ENCODE peak calls at places on chromosome 3, in four cellular contexts. One of them, this sample, is unnamed.

GRCh38 chr3:105579439-105579838 is 212.7 kb downstream of the ALCAM start:
- DNase-seq in ACHN: no peak
- DNase-seq in activated CD8-positive, alpha-beta memory T cell treated with anti-CD3 and anti-CD28 coated beads for 48 hours: no peak
- DNase-seq in endothelial cell: no peak
- DNase-seq in this sample: no peak

GRCh38 chr3:67648229-67648628 is 6.2 kb downstream of the SUCLG2 start:
- DNase-seq in ACHN: peak; percentile 41
- DNase-seq in activated CD8-positive, alpha-beta memory T cell treated with anti-CD3 and anti-CD28 coated beads for 48 hours: no peak
- DNase-seq in endothelial cell: no peak
- DNase-seq in this sample: no peak

GRCh38 chr3:156790141-156790540 is 36.0 kb upstream of the LEKR1 start:
- DNase-seq in ACHN: no peak
- DNase-seq in activated CD8-positive, alpha-beta memory T cell treated with anti-CD3 and anti-CD28 coated beads for 48 hours: no peak
- DNase-seq in endothelial cell: no peak
- DNase-seq in this sample: no peak

GRCh38 chr3:111694471-111694870 is 99.3 kb upstream of the ZBED2 start:
- DNase-seq in ACHN: no peak
- DNase-seq in activated CD8-positive, alpha-beta memory T cell treated with anti-CD3 and anti-CD28 coated beads for 48 hours: no peak
- DNase-seq in endothelial cell: no peak
- DNase-seq in this sample: no peak

GRCh38 chr3:18443670-18444596 is 18.8 kb upstream of the SATB1 start:
- DNase-seq in ACHN: no peak
- DNase-seq in activated CD8-positive, alpha-beta memory T cell treated with anti-CD3 and anti-CD28 coated beads for 48 hours: no peak
- DNase-seq in endothelial cell: no peak
- DNase-seq in this sample: no peak

GRCh38 chr3:122621112-122621511 is 43.7 kb downstream of the PARP15 start:
- DNase-seq in ACHN: no peak
- DNase-seq in activated CD8-positive, alpha-beta memory T cell treated with anti-CD3 and anti-CD28 coated beads for 48 hours: no peak
- DNase-seq in endothelial cell: no peak
- DNase-seq in this sample: no peak

GRCh38 chr3:37859354-37859753 is 2.3 kb upstream of the CTDSPL start:
- DNase-seq in ACHN: no peak
- DNase-seq in activated CD8-positive, alpha-beta memory T cell treated with anti-CD3 and anti-CD28 coated beads for 48 hours: no peak
- DNase-seq in endothelial cell: no peak
- DNase-seq in this sample: no peak

GRCh38 chr3:194133661-194134230 is 2.2 kb upstream of the HES1 start:
- DNase-seq in ACHN: peak; percentile 55
- DNase-seq in activated CD8-positive, alpha-beta memory T cell treated with anti-CD3 and anti-CD28 coated beads for 48 hours: no peak
- DNase-seq in endothelial cell: peak; percentile 59
- DNase-seq in this sample: peak; percentile 39

GRCh38 chr3:188389711-188390346 is 235.9 kb downstream of the LPP start:
- DNase-seq in ACHN: no peak
- DNase-seq in activated CD8-positive, alpha-beta memory T cell treated with anti-CD3 and anti-CD28 coated beads for 48 hours: no peak
- DNase-seq in endothelial cell: no peak
- DNase-seq in this sample: no peak

GRCh38 chr3:120568624-120569023 is 27.5 kb upstream of the NDUFB4 start:
- DNase-seq in ACHN: no peak
- DNase-seq in activated CD8-positive, alpha-beta memory T cell treated with anti-CD3 and anti-CD28 coated beads for 48 hours: no peak
- DNase-seq in endothelial cell: no peak
- DNase-seq in this sample: no peak

GRCh38 chr3:175397407-175397806 is 538.3 kb downstream of the NAALADL2 start:
- DNase-seq in ACHN: no peak
- DNase-seq in activated CD8-positive, alpha-beta memory T cell treated with anti-CD3 and anti-CD28 coated beads for 48 hours: no peak
- DNase-seq in endothelial cell: no peak
- DNase-seq in this sample: no peak

GRCh38 chr3:65347166-65347565 is 659.4 kb upstream of the ADAMTS9 start:
- DNase-seq in ACHN: no peak
- DNase-seq in activated CD8-positive, alpha-beta memory T cell treated with anti-CD3 and anti-CD28 coated beads for 48 hours: no peak
- DNase-seq in endothelial cell: no peak
- DNase-seq in this sample: no peak

GRCh38 chr3:115922681-115923347 is 299.5 kb downstream of the GAP43 start:
- DNase-seq in ACHN: peak; percentile 11
- DNase-seq in activated CD8-positive, alpha-beta memory T cell treated with anti-CD3 and anti-CD28 coated beads for 48 hours: no peak
- DNase-seq in endothelial cell: peak; percentile 22
- DNase-seq in this sample: no peak

GRCh38 chr3:5505997-5506396 is 318.5 kb downstream of the EDEM1 start:
- DNase-seq in ACHN: no peak
- DNase-seq in activated CD8-positive, alpha-beta memory T cell treated with anti-CD3 and anti-CD28 coated beads for 48 hours: no peak
- DNase-seq in endothelial cell: no peak
- DNase-seq in this sample: no peak

GRCh38 chr3:73623316-73623715 is 1.4 kb downstream of the PDZRN3 start:
- DNase-seq in ACHN: no peak
- DNase-seq in activated CD8-positive, alpha-beta memory T cell treated with anti-CD3 and anti-CD28 coated beads for 48 hours: no peak
- DNase-seq in endothelial cell: no peak
- DNase-seq in this sample: no peak

GRCh38 chr3:116663161-116663885 is 46.3 kb upstream of the TUSC7 start:
- DNase-seq in ACHN: no peak
- DNase-seq in activated CD8-positive, alpha-beta memory T cell treated with anti-CD3 and anti-CD28 coated beads for 48 hours: no peak
- DNase-seq in endothelial cell: peak; percentile 12
- DNase-seq in this sample: no peak

GRCh38 chr3:130488288-130488687 is 28.7 kb upstream of the COL6A6 start:
- DNase-seq in ACHN: no peak
- DNase-seq in activated CD8-positive, alpha-beta memory T cell treated with anti-CD3 and anti-CD28 coated beads for 48 hours: no peak
- DNase-seq in endothelial cell: no peak
- DNase-seq in this sample: no peak

GRCh38 chr3:171218069-171218468 is 191.5 kb upstream of the SLC2A2 start:
- DNase-seq in ACHN: no peak
- DNase-seq in activated CD8-positive, alpha-beta memory T cell treated with anti-CD3 and anti-CD28 coated beads for 48 hours: no peak
- DNase-seq in endothelial cell: no peak
- DNase-seq in this sample: no peak

GRCh38 chr3:174548841-174549623 is 310.1 kb upstream of the NAALADL2 start:
- DNase-seq in ACHN: no peak
- DNase-seq in activated CD8-positive, alpha-beta memory T cell treated with anti-CD3 and anti-CD28 coated beads for 48 hours: no peak
- DNase-seq in endothelial cell: no peak
- DNase-seq in this sample: no peak

GRCh38 chr3:197029511-197030167 is at the start of gene MELTF:
- DNase-seq in ACHN: peak; percentile 75
- DNase-seq in activated CD8-positive, alpha-beta memory T cell treated with anti-CD3 and anti-CD28 coated beads for 48 hours: peak; percentile 72
- DNase-seq in endothelial cell: peak; percentile 86
- DNase-seq in this sample: no peak

GRCh38 chr3:142940000-142940399 is 23.5 kb downstream of the PAQR9 start:
- DNase-seq in ACHN: no peak
- DNase-seq in activated CD8-positive, alpha-beta memory T cell treated with anti-CD3 and anti-CD28 coated beads for 48 hours: no peak
- DNase-seq in endothelial cell: no peak
- DNase-seq in this sample: no peak

GRCh38 chr3:100429187-100429586 is 27.8 kb downstream of the LNP1 start:
- DNase-seq in ACHN: no peak
- DNase-seq in activated CD8-positive, alpha-beta memory T cell treated with anti-CD3 and anti-CD28 coated beads for 48 hours: no peak
- DNase-seq in endothelial cell: no peak
- DNase-seq in this sample: no peak

GRCh38 chr3:26015752-26016151 is 225.9 kb downstream of the OXSM start:
- DNase-seq in ACHN: no peak
- DNase-seq in activated CD8-positive, alpha-beta memory T cell treated with anti-CD3 and anti-CD28 coated beads for 48 hours: no peak
- DNase-seq in endothelial cell: no peak
- DNase-seq in this sample: no peak

GRCh38 chr3:129606522-129607390 is at the start of gene PLXND1:
- DNase-seq in ACHN: peak; percentile 59
- DNase-seq in activated CD8-positive, alpha-beta memory T cell treated with anti-CD3 and anti-CD28 coated beads for 48 hours: no peak
- DNase-seq in endothelial cell: peak; percentile 89
- DNase-seq in this sample: peak; percentile 54

GRCh38 chr3:10653866-10654611 is 148.7 kb upstream of the ATP2B2 start:
- DNase-seq in ACHN: no peak
- DNase-seq in activated CD8-positive, alpha-beta memory T cell treated with anti-CD3 and anti-CD28 coated beads for 48 hours: no peak
- DNase-seq in endothelial cell: no peak
- DNase-seq in this sample: no peak

GRCh38 chr3:78970656-78971055 is 797.1 kb downstream of the ROBO1 start:
- DNase-seq in ACHN: no peak
- DNase-seq in activated CD8-positive, alpha-beta memory T cell treated with anti-CD3 and anti-CD28 coated beads for 48 hours: no peak
- DNase-seq in endothelial cell: no peak
- DNase-seq in this sample: no peak

GRCh38 chr3:28835751-28836150 is 445.1 kb upstream of the RBMS3 start:
- DNase-seq in ACHN: peak; percentile 13
- DNase-seq in activated CD8-positive, alpha-beta memory T cell treated with anti-CD3 and anti-CD28 coated beads for 48 hours: no peak
- DNase-seq in endothelial cell: no peak
- DNase-seq in this sample: no peak

GRCh38 chr3:188049890-188050530 is 103.9 kb upstream of the LPP start:
- DNase-seq in ACHN: no peak
- DNase-seq in activated CD8-positive, alpha-beta memory T cell treated with anti-CD3 and anti-CD28 coated beads for 48 hours: no peak
- DNase-seq in endothelial cell: no peak
- DNase-seq in this sample: no peak

GRCh38 chr3:160340351-160340750 is 58.7 kb downstream of the IFT80 start:
- DNase-seq in ACHN: no peak
- DNase-seq in activated CD8-positive, alpha-beta memory T cell treated with anti-CD3 and anti-CD28 coated beads for 48 hours: no peak
- DNase-seq in endothelial cell: no peak
- DNase-seq in this sample: no peak

GRCh38 chr3:112315791-112316190 is 17.2 kb upstream of the CD200 start:
- DNase-seq in ACHN: no peak
- DNase-seq in activated CD8-positive, alpha-beta memory T cell treated with anti-CD3 and anti-CD28 coated beads for 48 hours: no peak
- DNase-seq in endothelial cell: no peak
- DNase-seq in this sample: no peak

GRCh38 chr3:142019794-142020320 is 129.5 kb downstream of the TFDP2 start:
- DNase-seq in ACHN: no peak
- DNase-seq in activated CD8-positive, alpha-beta memory T cell treated with anti-CD3 and anti-CD28 coated beads for 48 hours: no peak
- DNase-seq in endothelial cell: no peak
- DNase-seq in this sample: no peak

GRCh38 chr3:110246796-110247369 is 824.7 kb upstream of the NECTIN3 start:
- DNase-seq in ACHN: no peak
- DNase-seq in activated CD8-positive, alpha-beta memory T cell treated with anti-CD3 and anti-CD28 coated beads for 48 hours: no peak
- DNase-seq in endothelial cell: no peak
- DNase-seq in this sample: no peak

GRCh38 chr3:42654331-42655201 is 1.1 kb downstream of the ZBTB47 start:
- DNase-seq in ACHN: peak; percentile 64
- DNase-seq in activated CD8-positive, alpha-beta memory T cell treated with anti-CD3 and anti-CD28 coated beads for 48 hours: no peak
- DNase-seq in endothelial cell: peak; percentile 59
- DNase-seq in this sample: peak; percentile 79

GRCh38 chr3:114850913-114851312 is 296.2 kb downstream of the ZBTB20 start:
- DNase-seq in ACHN: peak; percentile 26
- DNase-seq in activated CD8-positive, alpha-beta memory T cell treated with anti-CD3 and anti-CD28 coated beads for 48 hours: no peak
- DNase-seq in endothelial cell: no peak
- DNase-seq in this sample: no peak

GRCh38 chr3:53161345-53161819 is 373 bp downstream of the PRKCD start:
- DNase-seq in ACHN: peak; percentile 7
- DNase-seq in activated CD8-positive, alpha-beta memory T cell treated with anti-CD3 and anti-CD28 coated beads for 48 hours: no peak
- DNase-seq in endothelial cell: no peak
- DNase-seq in this sample: no peak

GRCh38 chr3:177286034-177286433 is 88.8 kb upstream of the TBL1XR1 start:
- DNase-seq in ACHN: no peak
- DNase-seq in activated CD8-positive, alpha-beta memory T cell treated with anti-CD3 and anti-CD28 coated beads for 48 hours: no peak
- DNase-seq in endothelial cell: no peak
- DNase-seq in this sample: no peak

GRCh38 chr3:38348903-38349302 is 2.3 kb downstream of the XYLB start:
- DNase-seq in ACHN: no peak
- DNase-seq in activated CD8-positive, alpha-beta memory T cell treated with anti-CD3 and anti-CD28 coated beads for 48 hours: no peak
- DNase-seq in endothelial cell: no peak
- DNase-seq in this sample: no peak

This sample was measured in mesothelial cell of epicardium.